ENCODE peak calls at places on chromosomes 3 and 15, in four cellular contexts. T, J, R and V are unnamed samples.

GRCh38 chr3:124202754-124203153 is 210.8 kb upstream of the ROPN1 start:
- DNase-seq in J (no peak), R (no peak), T (no peak), V (no peak)

GRCh38 chr15:57031605-57032004 is 113.2 kb downstream of the TCF12 start:
- DNase-seq in J (peak; percentile 49), R (no peak), T (peak; percentile 32), V (no peak)

GRCh38 chr15:74662064-74662860 is 33.6 kb downstream of the EDC3 start:
- DNase-seq in J (no peak), T (no peak), R (no peak), V (no peak)

GRCh38 chr3:82114589-82114988 is 353.1 kb upstream of the GBE1 start:
- DNase-seq in R (no peak), J (no peak), T (no peak), V (no peak)

GRCh38 chr3:72237679-72238320 is 452.9 kb upstream of the PROK2 start:
- DNase-seq in T (no peak), J (no peak), R (no peak), V (no peak)

GRCh38 chr3:190333961-190334360 is 11.7 kb upstream of the CLDN1 start:
- DNase-seq in T (no peak), J (no peak), R (no peak), V (no peak)

GRCh38 chr3:43765417-43766030 is 74.8 kb downstream of the ABHD5 start:
- DNase-seq in R (no peak), T (no peak), J (no peak), V (no peak)

GRCh38 chr15:68415061-68415460 is 16.9 kb downstream of the ITGA11 start:
- DNase-seq in J (no peak), T (no peak), R (no peak), V (no peak)

GRCh38 chr3:186097663-186098451 is 11.0 kb downstream of the ETV5 start:
- DNase-seq in T (peak; percentile 35), J (peak; percentile 91), R (peak; percentile 99), V (peak; percentile 80)

GRCh38 chr3:58175429-58176184 is 35.2 kb downstream of the DNASE1L3 start:
- DNase-seq in T (peak; percentile 32), R (peak; percentile 95), J (peak; percentile 65), V (no peak)

GRCh38 chr3:154243353-154243752 is 80.9 kb downstream of the DHX36 start:
- DNase-seq in T (no peak), R (no peak), J (peak; percentile 4), V (no peak)

GRCh38 chr15:78004919-78005634 is 72.4 kb downstream of the TBC1D2B start:
- DNase-seq in T (no peak), R (no peak), J (peak; percentile 51), V (no peak)

GRCh38 chr3:94862703-94863102 is 799.8 kb downstream of the NSUN3 start:
- DNase-seq in J (peak; percentile 52), R (peak; percentile 25), T (peak; percentile 3), V (peak; percentile 19)

GRCh38 chr3:169420429-169420828 is 243.1 kb downstream of the MECOM start:
- DNase-seq in T (no peak), J (no peak), R (no peak), V (no peak)

GRCh38 chr3:117074833-117075232 is 365.3 kb downstream of the TUSC7 start:
- DNase-seq in T (no peak), R (no peak), J (no peak), V (no peak)

GRCh38 chr15:34994925-34995324 is 6.8 kb upstream of the ZNF770 start:
- DNase-seq in R (no peak), T (no peak), J (no peak), V (no peak)

GRCh38 chr15:69305204-69305931 is 6.7 kb downstream of the PAQR5 start:
- DNase-seq in T (peak; percentile 64), R (peak; percentile 52), J (peak; percentile 99), V (no peak)

GRCh38 chr3:33083958-33084357 is 13.0 kb downstream of the GLB1 start:
- DNase-seq in J (no peak), T (no peak), R (no peak), V (no peak)

GRCh38 chr3:114274929-114275328 is 18.9 kb upstream of the TIGIT start:
- DNase-seq in T (peak; percentile 3), J (peak; percentile 33), R (no peak), V (no peak)

GRCh38 chr3:140311428-140311827 is 366.4 kb upstream of the TRIM42 start:
- DNase-seq in T (no peak), J (no peak), R (no peak), V (no peak)

GRCh38 chr15:62739507-62739906 is 303.0 kb upstream of the TPM1 start:
- DNase-seq in T (no peak), R (no peak), J (peak; percentile 28), V (no peak)

GRCh38 chr3:49805884-49806701 is 3.0 kb downstream of the INKA1 start:
- DNase-seq in R (no peak), J (no peak), T (peak; percentile 84), V (peak; percentile 42)

GRCh38 chr3:185070491-185071335 is 82.1 kb downstream of the C3orf70 start:
- DNase-seq in R (peak; percentile 73), J (peak; percentile 39), T (peak; percentile 63), V (peak; percentile 41)

GRCh38 chr15:48250640-48251076 is 44.6 kb downstream of the SLC12A1 start:
- DNase-seq in T (peak; percentile 49), J (peak; percentile 67), R (peak; percentile 25), V (peak; percentile 28)

GRCh38 chr15:36334059-36334458 is 245.4 kb upstream of the CDIN1 start:
- DNase-seq in T (peak; percentile 58), J (no peak), R (no peak), V (no peak)

GRCh38 chr3:139559541-139559940 is 20.0 kb upstream of the RBP1 start:
- DNase-seq in R (no peak), J (no peak), T (no peak), V (no peak)

GRCh38 chr3:64030741-64031140 is 7.4 kb upstream of the PSMD6 start:
- DNase-seq in R (peak; percentile 49), J (peak; percentile 88), T (peak; percentile 74), V (peak; percentile 88)

GRCh38 chr15:59011262-59011947 is 23.9 kb downstream of the RNF111 start:
- DNase-seq in T (peak; percentile 25), J (no peak), R (no peak), V (no peak)

GRCh38 chr15:48330045-48330840 is 986 bp upstream of the DUT start:
- DNase-seq in R (no peak), T (no peak), J (no peak), V (no peak)

GRCh38 chr3:116770815-116771450 is 61.4 kb downstream of the TUSC7 start:
- DNase-seq in R (peak; percentile 79), T (peak; percentile 67), J (peak; percentile 80), V (peak; percentile 83)

GRCh38 chr3:59464187-59464586 is 414.4 kb upstream of the CFAP20DC start:
- DNase-seq in T (no peak), R (no peak), J (no peak), V (no peak)

GRCh38 chr15:36653851-36654250 is 74.4 kb downstream of the CDIN1 start:
- DNase-seq in R (no peak), T (no peak), J (no peak), V (no peak)

GRCh38 chr3:7707192-7707591 is 794.4 kb upstream of the LMCD1 start:
- DNase-seq in T (no peak), J (no peak), R (no peak), V (no peak)

GRCh38 chr15:65533057-65533752 is 2.9 kb downstream of the HACD3 start:
- DNase-seq in J (no peak), T (peak; percentile 45), R (no peak), V (no peak)

GRCh38 chr3:99751649-99752048 is 66.0 kb upstream of the CMSS1 start:
- DNase-seq in T (no peak), R (no peak), J (no peak), V (no peak)

DNA sequence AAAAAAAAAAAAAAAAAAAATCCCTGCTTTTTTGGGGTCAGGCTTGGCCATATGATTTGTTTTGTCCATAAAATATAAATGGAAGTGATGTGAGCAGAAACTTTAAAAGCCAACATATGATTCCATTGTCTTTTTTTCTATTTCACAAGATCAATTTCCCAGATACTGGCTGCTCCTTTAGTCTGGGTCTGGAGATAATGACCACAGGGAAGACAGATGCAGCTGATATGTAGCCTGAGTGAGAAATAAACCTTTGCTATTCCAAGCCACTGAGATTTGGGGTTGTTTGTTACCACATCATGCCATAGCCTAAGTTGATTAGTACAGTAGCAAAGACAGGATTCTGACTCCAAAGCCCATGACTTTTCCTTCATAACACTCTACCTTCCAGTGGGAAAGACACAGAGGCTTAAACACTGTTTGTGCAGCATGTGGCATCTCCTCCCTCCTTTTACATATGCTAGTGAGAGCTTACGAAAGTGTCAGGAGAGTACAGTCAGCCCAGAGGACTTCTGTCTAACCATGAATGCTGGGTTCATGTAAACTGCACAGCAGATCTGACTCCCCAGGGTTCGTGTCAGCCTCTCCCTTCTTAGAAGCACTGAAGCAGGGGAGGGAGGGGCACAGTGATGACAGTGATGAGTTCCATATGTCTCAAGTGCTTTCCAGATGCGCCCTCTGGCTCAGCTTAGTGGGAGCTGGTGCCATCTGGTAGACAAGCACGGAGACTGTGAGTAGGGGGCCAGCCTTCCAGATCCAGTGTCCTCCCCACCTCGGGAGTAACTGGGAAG is 36.7 kb upstream of the SLC7A14 start:
- DNase-seq in R (no peak), T (peak; percentile 68), J (no peak), V (no peak)
- TF ChIP-seq HMGXB4 in R (no peak), T (no peak), J (no peak), V (no peak)

DNA sequence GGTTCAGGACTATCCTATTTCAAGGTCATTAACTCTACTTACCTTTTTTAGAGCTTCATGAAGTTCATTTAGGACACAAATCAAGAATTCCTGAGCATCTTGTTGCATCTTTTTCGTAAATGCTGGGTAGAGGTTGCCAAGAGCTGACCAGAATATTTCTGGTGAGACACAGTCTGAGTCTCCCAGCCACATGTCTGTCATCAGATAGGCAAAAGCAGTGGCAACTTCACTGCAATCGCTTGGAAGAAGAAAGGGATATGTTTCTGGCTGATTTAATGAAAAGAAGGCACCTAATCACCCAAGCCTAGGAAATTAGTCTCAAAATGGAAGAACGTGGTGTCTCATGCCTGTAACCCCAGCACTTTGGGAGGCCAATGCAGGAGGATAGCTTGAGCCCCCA is 2.9 kb downstream of the USP50 start:
- DNase-seq in T (no peak), J (no peak), R (no peak), V (no peak)
- TF ChIP-seq HMGXB4 in T (no peak), J (no peak), R (no peak), V (no peak)

DNA sequence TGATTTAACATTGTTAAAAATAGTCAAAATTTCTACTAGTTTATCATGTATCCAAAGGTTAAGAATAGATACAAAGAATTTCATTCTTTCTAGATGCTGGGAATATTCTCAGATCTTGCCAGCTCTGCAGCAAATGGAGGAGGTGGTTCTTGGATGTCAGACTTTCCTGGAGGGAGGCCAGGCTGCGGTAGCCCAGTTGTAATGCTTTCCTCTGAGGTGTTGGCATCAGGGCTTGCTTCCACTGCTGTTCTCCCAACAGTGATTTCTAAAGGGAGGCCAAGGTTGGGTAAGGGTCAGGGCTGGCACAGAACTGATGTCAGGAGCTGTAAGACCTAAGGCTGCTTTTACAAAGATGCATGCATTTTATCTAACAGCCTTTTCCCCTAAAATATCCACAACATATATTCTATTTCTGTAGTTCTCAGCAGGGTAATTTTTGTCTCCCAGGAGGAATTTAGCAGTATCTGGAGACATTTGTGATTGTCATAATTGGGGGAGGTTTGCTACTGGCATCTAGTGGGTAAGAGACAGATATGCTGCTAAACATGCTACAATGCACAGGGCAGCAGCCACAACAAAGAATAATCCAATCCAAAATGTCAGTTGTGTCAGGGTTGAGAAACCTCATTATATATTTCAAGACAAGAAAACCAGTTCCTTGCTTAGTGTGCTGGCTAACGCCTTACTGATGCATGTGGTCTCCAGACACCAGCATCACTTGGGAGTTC is 42.0 kb upstream of the SPTSSB start:
- DNase-seq in T (no peak), J (no peak), R (no peak), V (no peak)
- TF ChIP-seq HMGXB4 in T (no peak), J (no peak), R (no peak), V (no peak)

GRCh38 chr3:38332202-38332601 is 14.4 kb upstream of the XYLB start:
- DNase-seq in R (no peak), J (no peak), T (no peak), V (no peak)
- TF ChIP-seq HMGXB4 in R (no peak), J (no peak), T (no peak), V (no peak)